ENCODE peak calls at places on chromosomes 6 and 20, in nine cellular contexts. V, W, K, D, E, S, Q, O and R are unnamed samples.

GRCh38 chr6:4370066-4370465 is 234.7 kb upstream of the ECI2 start:
- DNase-seq in D (no peak), S (no peak), W (peak), E (no peak), V (no peak), O (no peak), K (no peak), Q (no peak), R (peak)

GRCh38 chr6:44851176-44851575 is 463.7 kb downstream of the CDC5L start:
- DNase-seq in O (no peak), W (no peak), S (no peak), Q (no peak), D (no peak), K (no peak), V (no peak), E (no peak), R (peak)

GRCh38 chr6:97925504-97925903 is 642.5 kb upstream of the MMS22L start:
- DNase-seq in V (no peak), Q (no peak), S (no peak), O (no peak), W (no peak), D (no peak), E (no peak), K (no peak), R (no peak)

GRCh38 chr6:107144014-107144413 is 28.7 kb upstream of the BEND3 start:
- DNase-seq in K (no peak), W (no peak), D (no peak), S (no peak), V (no peak), Q (no peak), O (no peak), E (no peak), R (no peak)

GRCh38 chr6:169008641-169009040 is 245.0 kb downstream of the THBS2 start:
- DNase-seq in W (no peak), V (no peak), E (no peak), S (no peak), K (no peak), O (peak), Q (no peak), D (no peak), R (no peak)

GRCh38 chr20:37534401-37535157 is 6.9 kb upstream of the BLCAP start:
- DNase-seq in V (peak), K (peak), S (peak), E (peak), W (peak), D (no peak), O (peak), Q (no peak), R (peak)

GRCh38 chr20:17849901-17850673 is 118.5 kb downstream of the SNX5 start:
- DNase-seq in S (peak), D (no peak), V (no peak), Q (no peak), O (no peak), K (peak), W (peak), E (no peak), R (peak)

GRCh38 chr6:157106487-157106886 is 216.8 kb downstream of the TMEM242 start:
- DNase-seq in S (peak), O (no peak), D (no peak), K (no peak), W (peak), Q (no peak), E (no peak), V (no peak), R (peak)

GRCh38 chr6:169213814-169214520 is 39.7 kb downstream of the THBS2 start:
- DNase-seq in O (no peak), D (no peak), S (no peak), K (no peak), Q (no peak), E (no peak), W (no peak), V (no peak), R (no peak)

GRCh38 chr6:168838000-168838399 is 397.0 kb downstream of the SMOC2 start:
- DNase-seq in S (no peak), K (no peak), V (no peak), Q (no peak), W (no peak), D (no peak), E (no peak), O (no peak), R (no peak)

GRCh38 chr6:142489722-142490610 is 188.2 kb downstream of the ADGRG6 start:
- DNase-seq in V (no peak), W (no peak), D (no peak), S (no peak), O (no peak), E (no peak), K (no peak), Q (no peak), R (peak)

GRCh38 chr6:106339334-106340029 is 13.9 kb upstream of the ATG5 start:
- DNase-seq in Q (peak), E (peak), S (peak), O (peak), K (peak), V (peak), W (peak), D (peak), R (peak)

GRCh38 chr6:33427585-33428218 is 7.8 kb downstream of the SYNGAP1 start:
- DNase-seq in K (peak), O (peak), E (peak), W (no peak), Q (peak), D (peak), V (peak), S (peak), R (no peak)

GRCh38 chr6:68038815-68039408 is 596.2 kb upstream of the ADGRB3 start:
- DNase-seq in K (no peak), D (no peak), E (no peak), V (no peak), Q (no peak), S (no peak), W (no peak), O (no peak), R (no peak)

GRCh38 chr6:152984387-152984872 is 1.6 kb upstream of the FBXO5 start:
- DNase-seq in W (no peak), K (no peak), E (peak), D (no peak), V (no peak), S (no peak), O (no peak), Q (no peak), R (no peak)

GRCh38 chr20:31560094-31560899 is 44.8 kb upstream of the ID1 start:
- DNase-seq in S (peak), Q (peak), D (peak), V (peak), K (peak), E (peak), O (peak), W (peak), R (peak)

GRCh38 chr6:140636698-140637402 is 1262.4 kb upstream of the CITED2 start:
- DNase-seq in K (no peak), W (no peak), V (no peak), D (no peak), S (no peak), E (no peak), O (peak), Q (no peak), R (no peak)

GRCh38 chr20:33673411-33674293 is 576 bp downstream of the NECAB3 start:
- DNase-seq in Q (no peak), O (no peak), D (no peak), S (peak), K (no peak), V (no peak), W (no peak), E (no peak), R (no peak)

GRCh38 chr20:38445402-38445801 is 10.3 kb upstream of the SNHG17 start:
- DNase-seq in O (no peak), E (no peak), Q (no peak), S (no peak), K (no peak), V (no peak), W (no peak), D (no peak), R (no peak)

GRCh38 chr20:63549679-63550282 is 2.2 kb upstream of the SRMS start:
- DNase-seq in E (no peak), V (no peak), O (no peak), K (no peak), D (no peak), S (no peak), Q (no peak), W (no peak), R (no peak)

GRCh38 chr6:112443666-112444065 is 96.5 kb downstream of the RFPL4B start:
- DNase-seq in W (no peak), O (peak), Q (no peak), E (no peak), K (peak), D (no peak), V (no peak), S (peak), R (peak)

DNA sequence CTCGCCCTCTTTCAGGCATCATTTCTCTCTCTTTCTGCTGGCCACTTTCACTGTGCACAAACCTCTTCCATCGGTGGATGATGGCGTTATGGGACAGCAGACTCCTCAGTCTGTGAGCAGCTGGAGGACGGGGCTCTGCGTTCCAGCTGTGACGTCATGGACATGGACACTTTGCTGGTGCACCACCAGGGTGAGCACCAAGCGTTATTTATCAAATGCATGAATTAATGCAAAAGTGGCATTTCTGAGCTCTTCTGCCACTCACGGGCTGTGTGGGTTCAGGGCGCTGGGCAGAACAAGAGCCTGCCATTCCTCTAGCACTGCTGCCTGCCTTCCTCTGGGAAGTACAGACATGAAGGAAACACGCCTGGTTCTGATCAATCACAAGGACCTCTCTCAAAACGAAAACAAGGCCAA is 82.9 kb upstream of the MPC1 start:
- DNase-seq in O (peak), V (no peak), D (peak), Q (no peak), E (no peak), S (no peak), W (no peak), K (peak), R (no peak)
- TF ChIP-seq CTCF in O (peak), V (no peak), D (no peak), Q (no peak), E (no peak), S (no peak), W (peak), K (no peak), R (peak)

GRCh38 chr6:145699462-145699861 is 35.9 kb downstream of the EPM2A start:
- DNase-seq in Q (no peak), V (no peak), O (no peak), E (no peak), K (no peak), W (peak), D (no peak), S (no peak), R (peak)

GRCh38 chr6:145705561-145705960 is 29.8 kb downstream of the EPM2A start:
- DNase-seq in W (peak), Q (no peak), E (no peak), S (no peak), D (no peak), O (peak), K (no peak), V (no peak), R (peak)

GRCh38 chr6:145707397-145707796 is 27.9 kb downstream of the EPM2A start:
- DNase-seq in W (no peak), Q (no peak), S (no peak), D (no peak), K (no peak), V (no peak), O (no peak), E (no peak), R (no peak)

GRCh38 chr6:145704153-145704781 is 31.1 kb downstream of the EPM2A start:
- DNase-seq in K (no peak), W (no peak), S (no peak), E (no peak), O (peak), Q (no peak), D (no peak), V (no peak), R (peak)
- TF ChIP-seq CTCF in K (peak), W (no peak), S (peak), E (peak), O (peak), Q (peak), D (peak), V (peak), R (peak)

GRCh38 chr6:37302086-37302686 is 44.2 kb upstream of the TMEM217 start:
- DNase-seq in O (no peak), Q (no peak), W (no peak), K (no peak), V (no peak), S (no peak), D (no peak), E (no peak), R (no peak)

GRCh38 chr6:37306026-37306425 is 47.8 kb upstream of the RNF8 start:
- DNase-seq in Q (no peak), K (no peak), W (no peak), S (no peak), V (no peak), E (no peak), D (no peak), O (no peak), R (no peak)

GRCh38 chr6:37303091-37303620 is 45.2 kb upstream of the TMEM217 start:
- DNase-seq in D (no peak), K (no peak), E (no peak), S (no peak), Q (no peak), V (no peak), O (no peak), W (no peak), R (no peak)

GRCh38 chr6:37304766-37305165 is 46.8 kb upstream of the TMEM217 start:
- DNase-seq in W (no peak), D (no peak), K (no peak), O (no peak), Q (no peak), E (no peak), V (no peak), S (no peak), R (no peak)

DNA sequence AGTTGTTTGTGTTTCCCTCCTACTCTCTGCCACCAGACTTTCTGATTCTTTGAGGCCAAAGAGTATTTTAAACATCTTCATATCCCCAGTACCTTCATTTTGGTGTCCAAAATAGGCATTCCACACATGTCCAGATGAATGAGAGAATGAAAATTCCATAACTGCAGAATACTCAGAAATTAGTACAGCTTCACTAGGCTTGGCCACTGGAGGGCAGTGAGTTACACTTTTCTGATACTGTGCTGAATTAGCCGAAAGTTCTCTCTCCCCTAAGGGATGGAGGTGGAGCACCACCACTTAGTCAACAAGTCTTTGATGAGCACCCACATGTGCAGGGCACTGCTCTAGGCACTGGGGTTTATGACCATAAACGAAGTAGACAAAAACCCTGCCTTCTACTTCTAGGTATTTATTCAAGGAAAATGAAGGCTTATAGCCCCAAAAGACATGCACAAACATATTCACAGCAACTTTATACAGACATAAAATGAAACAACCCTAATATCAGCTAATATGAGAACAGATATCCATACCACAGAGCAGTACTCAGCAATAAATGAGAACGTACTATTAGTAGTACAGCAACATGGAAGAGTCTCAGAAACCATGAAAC is 46.1 kb upstream of the TMEM217 start:
- DNase-seq in W (peak), K (no peak), D (peak), V (peak), O (peak), S (peak), Q (no peak), E (peak), R (peak)
- TF ChIP-seq CTCF in W (peak), K (peak), D (peak), V (peak), O (peak), S (peak), Q (no peak), E (peak), R (peak)

DNA sequence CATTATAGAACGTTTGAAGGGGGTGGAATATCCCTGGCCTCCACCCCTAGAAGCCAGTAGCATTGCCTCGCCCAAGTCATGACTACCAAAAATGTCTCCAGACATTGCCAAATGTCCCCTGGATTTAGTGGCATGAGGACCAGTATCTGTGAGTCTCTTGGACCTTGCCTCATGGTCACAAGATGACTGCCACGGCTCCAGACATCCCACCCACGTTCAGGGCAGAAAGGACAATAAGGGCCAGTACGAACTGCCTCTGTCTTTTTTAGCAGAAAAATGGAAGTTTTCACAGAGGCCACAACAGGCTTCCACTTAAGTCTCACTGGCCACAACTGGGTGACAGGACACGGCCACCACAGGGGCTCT is 5.4 kb downstream of the RBM38 start:
- DNase-seq in K (no peak), W (no peak), E (no peak), O (no peak), V (no peak), Q (no peak), D (no peak), S (no peak), R (no peak)
- TF ChIP-seq CTCF in K (no peak), W (no peak), E (no peak), O (no peak), V (no peak), Q (no peak), D (no peak), S (no peak), R (no peak)

DNA sequence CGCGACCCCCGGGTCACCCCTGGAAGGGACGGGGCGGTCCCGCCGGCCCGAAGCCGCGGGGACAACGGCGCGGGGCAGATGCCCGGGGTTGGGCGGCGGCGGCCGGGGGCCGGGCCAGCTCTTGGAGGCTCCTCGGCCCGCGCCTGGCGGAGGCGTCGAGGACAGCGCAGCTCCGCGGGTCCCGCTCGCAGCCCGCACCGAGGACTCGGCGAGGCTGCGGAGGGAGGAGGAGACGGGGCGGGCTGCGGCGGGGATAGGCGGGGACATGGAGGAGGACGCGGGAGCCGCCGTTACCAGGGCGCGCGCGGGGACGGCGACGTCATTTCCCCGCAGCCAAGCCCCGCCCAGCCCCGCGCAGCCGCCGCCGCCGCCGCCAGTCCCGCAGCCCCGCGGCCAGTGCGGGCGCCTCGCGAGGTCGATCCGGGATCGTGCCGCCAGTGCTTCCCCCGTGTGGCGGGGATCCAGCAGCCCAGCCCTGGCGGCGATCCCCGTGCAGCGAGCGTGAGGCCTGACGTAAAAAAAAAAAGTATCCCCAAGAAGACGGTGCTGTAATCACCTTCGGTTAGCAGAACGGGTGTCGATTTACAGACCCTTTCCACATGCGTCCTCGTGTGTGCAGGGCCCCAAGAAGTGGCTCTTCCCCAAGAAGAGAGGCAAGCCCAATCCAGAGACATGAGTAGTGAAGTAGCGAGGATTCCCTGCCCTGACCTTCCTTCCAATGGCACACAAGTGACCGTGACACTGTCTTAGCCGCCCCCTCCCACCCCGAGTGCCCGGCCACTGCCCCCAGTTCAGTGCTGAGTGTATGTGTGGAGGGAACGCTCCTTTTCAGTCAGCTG is at the start of gene FAM184A:
- DNase-seq in K (peak), W (peak), D (peak), Q (peak), E (peak), O (peak), S (peak), V (peak), R (peak)
- TF ChIP-seq CTCF in K (no peak), W (peak), D (peak), Q (no peak), E (peak), O (peak), S (no peak), V (peak), R (peak)